ENCODE peak calls at places on chromosome 14, in nine cellular contexts. E is stomach; Q is endodermal cell; S is CD8-positive, alpha-beta T cell; I is PC-3; F is foreskin keratinocyte; A is uterus; L is testis; R is left ventricle myocardium inferior. M is an unnamed sample. For H3K27me3, the result is how much of the 10 kb centered on the place peaks cover.

GRCh38 chr14:71591929-71592328 is 340.3 kb upstream of the RGS6 start:
- DNase-seq in F (peak), R (no peak), A (no peak), Q (no peak), E (no peak), I (peak), L (no peak), S (no peak), M (peak)

GRCh38 chr14:100072783-100073346 is 7.6 kb downstream of the EVL start:
- DNase-seq in L (no peak), I (peak), Q (no peak), A (no peak), F (no peak), S (peak), E (peak), R (no peak), M (no peak)

GRCh38 chr14:103718572-103718971 is 3.0 kb downstream of the ZFYVE21 start:
- DNase-seq in A (peak), I (no peak), R (no peak), L (no peak), Q (no peak), F (no peak), E (no peak), S (peak), M (no peak)

GRCh38 chr14:21096889-21097615 is 1.4 kb downstream of the ZNF219 start:
- DNase-seq in I (no peak), S (no peak), E (no peak), A (no peak), F (no peak), R (no peak), Q (peak), L (no peak), M (no peak)

GRCh38 chr14:97021571-97022171 is 224.5 kb downstream of the VRK1 start:
- DNase-seq in I (peak), A (no peak), L (no peak), F (no peak), R (no peak), S (no peak), Q (peak), E (no peak), M (no peak)

GRCh38 chr14:30064454-30064853 is 136.8 kb upstream of the PRKD1 start:
- DNase-seq in E (no peak), L (no peak), R (no peak), A (no peak), I (no peak), Q (no peak), S (no peak), F (no peak), M (no peak)

GRCh38 chr14:87312138-87312537 is 680.8 kb downstream of the GALC start:
- DNase-seq in A (no peak), S (no peak), I (no peak), R (no peak), F (no peak), E (no peak), L (no peak), Q (no peak), M (no peak)

GRCh38 chr14:101889366-101889765 is 75.0 kb upstream of the DYNC1H1 start:
- DNase-seq in A (no peak), I (no peak), R (no peak), L (no peak), Q (peak), E (no peak), F (no peak), S (no peak), M (no peak)

DNA sequence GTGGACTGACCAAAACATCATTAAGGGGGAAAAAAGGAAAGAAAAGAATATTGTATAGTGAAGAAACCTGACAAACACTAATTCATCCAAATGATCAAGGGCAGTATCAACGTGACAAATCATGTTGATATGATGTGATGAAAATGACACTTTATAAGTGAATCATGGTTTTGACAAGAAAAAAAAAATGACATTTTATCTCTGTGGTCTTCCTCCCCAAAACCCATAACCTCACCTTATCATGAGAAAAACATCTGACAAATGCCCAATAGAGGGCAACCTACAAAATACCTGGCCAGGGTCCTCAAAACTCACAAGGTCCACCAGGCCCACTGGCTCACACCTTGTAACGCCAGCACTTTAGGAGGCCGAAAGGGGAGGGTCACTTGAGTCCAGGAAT is 13.8 kb downstream of the TMED10 start:
- DNase-seq in R (no peak), F (no peak), S (no peak), I (no peak), E (no peak), A (no peak), Q (no peak), L (no peak), M (no peak)
- TF ChIP-seq CTCF in R (no peak), F (peak), S (no peak), I (peak), E (no peak), A (no peak), Q (peak), L (no peak), M (no peak)

GRCh38 chr14:94517641-94518257 is 8.5 kb upstream of the SERPINA12 start:
- DNase-seq in I (no peak), R (no peak), Q (peak), A (no peak), E (no peak), L (no peak), F (no peak), S (no peak), M (no peak)
- H3K27me3 ChIP-seq in I (under half), R (half or more), Q (under half), A (under half), E (under half), L (under half), F (under half), S (under half), M (under half)

GRCh38 chr14:92513966-92514843 is 624 bp downstream of the RIN3 start:
- DNase-seq in S (peak), A (no peak), R (no peak), I (no peak), Q (peak), E (no peak), F (no peak), L (peak), M (no peak)
- H3K27ac ChIP-seq in S (peak), A (peak), R (peak), I (peak), Q (no peak), E (peak), F (peak), L (peak), M (peak)

DNA sequence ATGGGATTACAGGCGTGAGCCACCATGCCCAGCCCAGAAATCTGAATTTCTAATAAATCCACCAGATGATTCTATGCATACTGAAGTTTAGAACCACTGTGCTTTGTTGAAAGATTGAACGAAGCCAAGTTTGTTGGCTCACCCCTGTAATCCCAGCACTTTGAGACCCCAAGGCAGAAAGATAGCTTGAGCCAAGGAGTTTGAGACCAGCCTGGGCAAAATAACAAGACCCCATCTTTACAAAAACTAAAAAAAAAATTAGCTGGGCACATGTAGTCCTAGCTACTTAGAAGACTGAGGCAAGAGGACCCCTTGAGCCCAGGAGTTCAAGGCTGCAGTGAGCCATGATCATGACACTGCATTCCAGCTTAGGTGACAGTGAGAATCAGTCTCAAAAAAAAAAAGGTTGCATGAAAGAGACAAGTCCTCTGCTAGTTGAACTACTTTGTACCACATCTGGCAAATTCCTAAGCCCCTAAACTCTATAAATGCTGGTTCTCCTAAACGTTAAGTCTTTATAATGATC is 1.7 kb upstream of the ABHD4 start:
- DNase-seq in S (no peak), A (no peak), I (no peak), E (no peak), F (no peak), R (no peak), L (no peak), Q (no peak), M (no peak)
- TF ChIP-seq CTCF in S (no peak), A (no peak), I (no peak), E (no peak), F (no peak), R (no peak), L (no peak), Q (no peak), M (no peak)

M was measured in brain microvascular endothelial cell.